ENCODE peak calls at places on chromosomes 4 and X, in six cellular contexts. L, I, V, P, M and A are unnamed samples. For H3K4me1, the result is how much of the 10 kb centered on the place peaks cover.

GRCh38 chrX:99001286-99001685 is 1408.8 kb downstream of the PCDH19 start:
- ATAC-seq in V (no peak), M (no peak), P (no peak), L (no peak), I (no peak), A (no peak)

GRCh38 chrX:41887691-41888090 is 35.7 kb downstream of the CASK start:
- ATAC-seq in L (no peak), I (no peak), M (no peak), P (no peak), V (no peak), A (no peak)

GRCh38 chr4:151940290-151940689 is 179.5 kb upstream of the GATB start:
- ATAC-seq in M (no peak), L (peak), V (no peak), I (no peak), P (no peak), A (no peak)

GRCh38 chr4:153488719-153489384 is 22.7 kb downstream of the TMEM131L start:
- ATAC-seq in V (peak), I (peak), P (no peak), L (peak), M (no peak), A (no peak)

GRCh38 chr4:86608757-86609375 is 14.8 kb downstream of the PTPN13 start:
- ATAC-seq in L (no peak), I (no peak), V (no peak), P (no peak), M (no peak), A (no peak)

GRCh38 chr4:127604949-127605709 is 27.6 kb upstream of the INTU start:
- ATAC-seq in V (no peak), L (no peak), M (peak), I (no peak), P (no peak), A (no peak)

GRCh38 chr4:16804581-16804980 is 93.9 kb downstream of the LDB2 start:
- ATAC-seq in P (no peak), M (no peak), L (no peak), I (no peak), V (no peak), A (no peak)

GRCh38 chrX:19613645-19614323 is 98.5 kb upstream of the MAP3K15 start:
- ATAC-seq in I (no peak), V (no peak), L (no peak), P (no peak), M (no peak), A (no peak)

GRCh38 chrX:40403757-40404156 is 177.0 kb upstream of the ATP6AP2 start:
- ATAC-seq in P (no peak), I (no peak), V (no peak), M (no peak), L (no peak), A (no peak)

GRCh38 chr4:110622841-110623709 is at the start of gene PITX2:
- ATAC-seq in I (peak), V (no peak), M (no peak), L (no peak), P (peak), A (peak)

GRCh38 chr4:147332101-147332500 is 148.8 kb upstream of the EDNRA start:
- ATAC-seq in L (no peak), V (no peak), I (peak), M (no peak), P (no peak), A (no peak)

GRCh38 chr4:177596035-177596434 is 153.8 kb upstream of the AGA start:
- ATAC-seq in L (no peak), P (peak), M (peak), I (no peak), V (no peak), A (no peak)

GRCh38 chrX:46551494-46552128 is 6.4 kb upstream of the ZNF674 start:
- ATAC-seq in L (no peak), M (no peak), P (no peak), I (no peak), V (no peak), A (no peak)

GRCh38 chrX:68894513-68895338 is 65.9 kb downstream of the EFNB1 start:
- ATAC-seq in I (peak), P (peak), V (peak), L (peak), M (no peak), A (peak)

GRCh38 chrX:149462849-149463248 is 42.3 kb downstream of the IDS start:
- ATAC-seq in V (no peak), P (no peak), L (no peak), I (no peak), M (no peak), A (no peak)

GRCh38 chr4:139633195-139633594 is 32.4 kb upstream of the MGST2 start:
- ATAC-seq in I (no peak), M (no peak), V (no peak), L (no peak), P (peak), A (no peak)

GRCh38 chrX:774536-774935 is 143.9 kb downstream of the SHOX start:
- ATAC-seq in V (no peak), L (no peak), M (no peak), P (no peak), I (no peak), A (no peak)

GRCh38 chr4:165151734-165152133 is 39.1 kb upstream of the TMEM192 start:
- ATAC-seq in V (no peak), M (no peak), P (no peak), L (no peak), I (no peak), A (no peak)

GRCh38 chr4:128660361-128660964 is 149.0 kb upstream of the JADE1 start:
- ATAC-seq in V (peak), M (no peak), I (peak), P (peak), L (no peak), A (peak)

GRCh38 chr4:163331629-163332360 is 601 bp downstream of the NPY1R start:
- ATAC-seq in P (peak), I (peak), L (no peak), V (no peak), M (no peak), A (peak)

GRCh38 chr4:8016527-8016926 is 76.9 kb upstream of the AFAP1 start:
- ATAC-seq in P (no peak), V (no peak), I (no peak), M (no peak), L (no peak), A (no peak)

GRCh38 chr4:83431200-83431599 is 24.4 kb downstream of the HELQ start:
- ATAC-seq in I (no peak), P (no peak), M (no peak), V (no peak), L (no peak), A (no peak)

GRCh38 chr4:122053186-122053585 is 98.9 kb upstream of the BLTP1 start:
- ATAC-seq in I (no peak), M (no peak), P (no peak), L (no peak), V (no peak), A (no peak)

GRCh38 chr4:93103042-93103441 is 725.5 kb upstream of the ATOH1 start:
- ATAC-seq in I (no peak), M (peak), P (no peak), V (no peak), L (no peak), A (no peak)

GRCh38 chr4:19983072-19983471 is 268.6 kb upstream of the SLIT2 start:
- ATAC-seq in P (no peak), V (no peak), I (no peak), L (no peak), M (no peak), A (no peak)

GRCh38 chr4:78610546-78611214 is 59.1 kb downstream of the ANXA3 start:
- ATAC-seq in M (no peak), P (no peak), L (peak), V (no peak), I (no peak), A (no peak)

GRCh38 chrX:30241724-30242415 is at the start of gene MAGEB4:
- ATAC-seq in M (no peak), I (no peak), L (no peak), P (no peak), V (no peak), A (no peak)

GRCh38 chrX:25012433-25012735 is 3.4 kb downstream of the ARX start:
- ATAC-seq in L (no peak), M (peak), V (no peak), I (no peak), P (no peak), A (no peak)

GRCh38 chr4:80073362-80074008 is 456 bp upstream of the ANTXR2 start:
- ATAC-seq in V (no peak), P (no peak), M (peak), L (peak), I (peak), A (no peak)

GRCh38 chr4:80071643-80072606 is 1.1 kb downstream of the ANTXR2 start:
- ATAC-seq in I (peak), L (peak), V (peak), P (peak), M (peak), A (peak)

GRCh38 chr4:80070880-80071620 is 2.0 kb downstream of the ANTXR2 start:
- ATAC-seq in P (no peak), M (no peak), L (no peak), I (no peak), V (no peak), A (no peak)

GRCh38 chr4:80074059-80074458 is 1.0 kb upstream of the ANTXR2 start:
- ATAC-seq in V (no peak), L (no peak), P (no peak), I (no peak), M (no peak), A (no peak)

DNA sequence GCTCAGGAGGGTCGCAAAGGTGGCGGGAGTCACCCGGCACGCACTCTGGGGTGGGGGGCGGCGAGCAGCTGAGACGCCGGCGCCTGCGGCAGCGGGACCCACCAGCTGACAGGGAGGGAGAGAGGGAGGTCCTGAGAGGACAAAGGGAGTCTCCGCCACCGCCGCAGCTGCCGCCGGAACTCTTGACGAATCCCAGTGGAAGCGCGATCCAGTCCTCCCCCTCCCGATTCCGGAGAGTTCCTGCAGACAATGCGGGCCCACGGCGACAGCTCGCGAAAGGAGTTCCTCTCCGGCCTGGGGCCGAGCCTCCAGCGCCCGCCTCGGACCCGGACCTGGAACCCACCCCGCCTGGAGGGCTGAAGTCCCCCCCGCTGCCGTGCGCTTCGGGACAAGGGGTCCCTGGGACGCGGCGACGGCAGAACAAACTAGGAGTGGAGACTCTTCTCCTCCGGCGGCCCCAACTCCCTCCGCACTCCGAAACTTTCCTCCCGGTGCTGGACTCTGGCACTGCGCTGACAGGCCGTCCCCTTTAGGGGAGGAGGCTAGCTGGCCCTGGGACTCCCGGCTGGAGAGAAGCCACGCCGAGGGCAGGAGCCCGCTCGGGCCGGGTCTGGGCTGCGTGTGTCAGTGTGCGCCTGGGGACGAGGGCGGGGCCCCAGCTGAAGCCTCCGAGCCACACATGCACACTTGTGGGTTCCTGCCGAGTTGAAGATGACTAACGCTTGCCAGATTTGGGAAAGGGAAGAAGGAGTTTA is at the start of gene ANTXR2:
- ATAC-seq in M (peak), I (peak), L (peak), P (peak), V (peak), A (peak)
- H3K4me1 ChIP-seq in M (under half), I (under half), L (under half), P (under half), V (under half), A (under half)

GRCh38 chr4:6941796-6942195 is 32.2 kb downstream of the TBC1D14 start:
- ATAC-seq in P (no peak), V (no peak), M (no peak), L (peak), I (no peak), A (no peak)
- H3K4me1 ChIP-seq in P (under half), V (under half), M (under half), L (half or more), I (under half), A (under half)

GRCh38 chr4:158819942-158820786 is 51.3 kb downstream of the FNIP2 start:
- ATAC-seq in L (no peak), I (no peak), P (peak), V (no peak), M (peak), A (no peak)
- H3K4me1 ChIP-seq in L (under half), I (under half), P (half or more), V (half or more), M (half or more), A (half or more)

GRCh38 chr4:143183513-143184216 is 1.1 kb upstream of the USP38 start:
- ATAC-seq in I (no peak), L (no peak), V (no peak), M (no peak), P (no peak), A (no peak)

GRCh38 chr4:143184503-143185252 is at the start of gene USP38:
- ATAC-seq in L (peak), V (peak), P (peak), M (peak), I (peak), A (peak)

GRCh38 chr4:143184217-143184502 is 557 bp upstream of the USP38 start:
- ATAC-seq in L (peak), V (no peak), I (peak), M (peak), P (peak), A (peak)

GRCh38 chr4:143178923-143179322 is 5.8 kb upstream of the USP38 start:
- ATAC-seq in I (no peak), V (no peak), P (no peak), M (peak), L (no peak), A (no peak)
- H3K4me1 ChIP-seq in I (under half), V (under half), P (under half), M (under half), L (under half), A (under half)

GRCh38 chr4:6354119-6354518 is 84.5 kb downstream of the WFS1 start:
- ATAC-seq in I (no peak), P (no peak), L (no peak), M (peak), V (no peak), A (no peak)
- H3K4me1 ChIP-seq in I (under half), P (under half), L (under half), M (under half), V (under half), A (under half)

DNA sequence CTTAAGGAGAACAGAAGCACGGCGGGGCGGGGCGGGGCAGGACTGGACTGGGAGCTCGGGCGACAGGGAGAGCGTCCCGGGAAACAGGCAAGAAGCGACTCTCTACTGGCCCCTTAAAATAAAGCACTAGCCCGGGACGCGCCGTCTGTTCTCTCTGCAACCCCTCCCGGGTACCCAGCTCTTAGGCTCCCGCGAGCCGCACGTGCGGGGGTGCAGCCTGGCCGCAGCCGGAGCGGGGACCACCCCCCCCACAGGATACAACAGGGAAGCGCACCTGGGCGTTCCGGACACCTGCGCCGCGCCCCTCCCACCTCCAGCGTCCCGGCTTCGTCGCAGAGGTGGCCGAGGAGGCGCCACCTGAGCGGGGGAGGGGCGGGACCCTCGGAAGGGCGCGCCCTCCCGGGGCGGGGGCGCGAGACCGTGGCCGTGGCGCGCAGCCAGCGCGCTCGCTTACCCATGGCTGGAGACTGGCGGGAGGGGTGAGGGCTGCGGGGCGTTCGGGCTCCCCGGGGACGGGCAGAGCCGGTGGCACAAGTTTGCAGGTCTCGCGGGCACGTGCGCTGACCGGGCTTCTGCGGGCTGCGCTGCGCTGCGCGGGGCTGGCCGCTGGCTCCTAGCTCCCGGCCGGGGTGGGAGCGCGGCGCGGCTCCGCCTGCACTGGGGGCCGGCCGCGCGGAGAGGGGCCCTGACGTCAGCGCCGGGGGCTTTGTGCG is 91.5 kb downstream of the GEMIN8 start:
- ATAC-seq in P (peak), V (no peak), M (peak), L (no peak), I (peak), A (peak)
- H3K4me1 ChIP-seq in P (under half), V (under half), M (under half), L (under half), I (under half), A (under half)

DNA sequence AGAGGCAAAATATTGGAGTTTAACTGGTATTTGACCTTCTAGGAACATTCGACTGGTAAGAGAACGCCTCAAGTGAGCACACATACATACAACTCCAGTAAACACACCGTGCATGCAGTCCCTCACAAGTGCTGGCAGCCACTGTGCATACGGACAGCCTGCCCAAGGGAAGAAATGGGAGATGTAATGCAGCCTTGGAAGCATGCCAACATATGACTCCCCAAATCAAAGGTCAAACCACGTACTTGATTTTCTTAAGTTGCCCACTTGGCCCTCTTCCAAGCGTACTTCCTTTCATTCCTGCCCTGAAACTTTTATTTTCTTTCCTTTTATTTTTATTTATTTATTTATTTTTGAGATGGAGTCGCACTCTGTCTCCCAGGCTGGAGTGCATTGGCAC is 206.6 kb downstream of the SPRY1 start:
- ATAC-seq in L (no peak), V (no peak), M (no peak), I (no peak), P (no peak), A (no peak)
- H3K4me1 ChIP-seq in L (under half), V (under half), M (under half), I (under half), P (under half), A (under half)